ENCODE peak calls at places on chromosomes 16 and 17, in eight cellular contexts. P is fibroblast of lung, J is astrocyte, Y is H9, L is HCT116, F is PC-9, O is neural progenitor cell, B is GM12878. H is an unnamed sample.

GRCh38 chr17:38341035-38341721 is 2.6 kb downstream of the GPR179 start:
- DNase-seq in P (no peak), J (no peak), Y (peak; percentile 79), L (no peak), F (peak; percentile 62), O (peak; percentile 57), B (no peak), H (no peak)

GRCh38 chr17:4498461-4499397 is at the start of gene SPNS2:
- DNase-seq in P (peak; percentile 12), J (no peak), Y (peak; percentile 81), L (no peak), F (peak; percentile 84), O (peak; percentile 90), B (no peak), H (peak; percentile 48)

GRCh38 chr17:50944902-50945720 is 79.0 kb upstream of the TOB1 start:
- DNase-seq in P (no peak), J (no peak), Y (no peak), L (no peak), F (no peak), O (no peak), B (no peak), H (no peak)

GRCh38 chr16:31181102-31181830 is 1.3 kb downstream of the FUS start:
- DNase-seq in P (peak; percentile 29), J (no peak), Y (no peak), L (no peak), F (peak; percentile 31), O (peak; percentile 50), B (no peak), H (peak; percentile 30)

GRCh38 chr17:36847293-36847645 is 90.0 kb upstream of the LHX1 start:
- DNase-seq in P (no peak), J (no peak), Y (no peak), L (no peak), F (no peak), O (no peak), B (no peak), H (no peak)

GRCh38 chr17:78748730-78749317 is 33.2 kb downstream of the CYTH1 start:
- DNase-seq in P (peak; percentile 77), J (peak; percentile 48), Y (no peak), L (no peak), F (no peak), O (no peak), B (peak; percentile 74), H (peak; percentile 58)

GRCh38 chr16:10126686-10127085 is 55.5 kb downstream of the GRIN2A start:
- DNase-seq in P (no peak), J (peak; percentile 97), Y (no peak), L (no peak), F (no peak), O (no peak), B (no peak), H (peak; percentile 76)

GRCh38 chr17:76550712-76551615 is 11.1 kb downstream of the PRCD start:
- DNase-seq in P (peak; percentile 62), J (no peak), Y (peak; percentile 49), L (no peak), F (no peak), O (no peak), B (no peak), H (peak; percentile 18)

GRCh38 chr16:67504190-67505021 is 21.1 kb upstream of the AGRP start:
- DNase-seq in P (no peak), J (no peak), Y (no peak), L (no peak), F (no peak), O (no peak), B (no peak), H (peak; percentile 35)

GRCh38 chr16:84368327-84368996 is at the start of gene ATP2C2:
- DNase-seq in P (no peak), J (no peak), Y (peak; percentile 92), L (peak; percentile 51), F (peak; percentile 79), O (peak; percentile 69), B (no peak), H (peak; percentile 78)

GRCh38 chr16:50335198-50335958 is 33.4 kb downstream of the BRD7 start:
- DNase-seq in P (peak; percentile 5), J (no peak), Y (no peak), L (no peak), F (no peak), O (no peak), B (no peak), H (no peak)

GRCh38 chr17:67829331-67829730 is 4.0 kb downstream of the BPTF start:
- DNase-seq in P (no peak), J (peak; percentile 14), Y (no peak), L (no peak), F (no peak), O (peak; percentile 9), B (peak; percentile 49), H (peak; percentile 63)

GRCh38 chr17:77332981-77333685 is 192.4 kb downstream of the SEC14L1 start:
- DNase-seq in P (peak; percentile 86), J (peak; percentile 94), Y (no peak), L (no peak), F (no peak), O (no peak), B (no peak), H (peak; percentile 93)

DNA sequence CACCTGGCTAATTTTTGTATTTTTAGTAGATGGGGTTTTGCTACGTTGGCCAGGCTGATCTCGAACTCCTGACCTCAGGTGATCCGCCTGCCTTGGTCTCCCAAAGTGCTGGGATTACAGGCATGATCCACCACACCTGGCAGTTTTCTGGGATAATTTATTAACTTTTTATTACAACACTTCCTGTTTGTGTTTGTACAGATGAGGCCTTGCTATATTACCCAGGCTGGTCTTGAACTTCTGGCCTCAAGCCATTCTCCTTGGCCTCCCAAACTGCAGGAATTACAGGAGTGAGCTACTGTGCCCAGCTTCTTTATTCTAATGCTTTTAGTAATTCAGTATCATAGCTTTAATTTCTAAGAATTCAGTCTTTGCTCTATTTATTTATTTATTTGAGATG is 16.1 kb upstream of the SPN start:
- DNase-seq in P (no peak), J (no peak), Y (no peak), L (no peak), F (no peak), O (no peak), B (no peak), H (no peak)
- H4K20me1 ChIP-seq in P (no peaks in the 10 kb centered on the region), J (no peaks in the 10 kb centered on the region), Y (no peaks in the 10 kb centered on the region), L (no peaks in the 10 kb centered on the region), F (no peaks in the 10 kb centered on the region), O (no peaks in the 10 kb centered on the region), B (no peaks in the 10 kb centered on the region), H (no peaks in the 10 kb centered on the region)

DNA sequence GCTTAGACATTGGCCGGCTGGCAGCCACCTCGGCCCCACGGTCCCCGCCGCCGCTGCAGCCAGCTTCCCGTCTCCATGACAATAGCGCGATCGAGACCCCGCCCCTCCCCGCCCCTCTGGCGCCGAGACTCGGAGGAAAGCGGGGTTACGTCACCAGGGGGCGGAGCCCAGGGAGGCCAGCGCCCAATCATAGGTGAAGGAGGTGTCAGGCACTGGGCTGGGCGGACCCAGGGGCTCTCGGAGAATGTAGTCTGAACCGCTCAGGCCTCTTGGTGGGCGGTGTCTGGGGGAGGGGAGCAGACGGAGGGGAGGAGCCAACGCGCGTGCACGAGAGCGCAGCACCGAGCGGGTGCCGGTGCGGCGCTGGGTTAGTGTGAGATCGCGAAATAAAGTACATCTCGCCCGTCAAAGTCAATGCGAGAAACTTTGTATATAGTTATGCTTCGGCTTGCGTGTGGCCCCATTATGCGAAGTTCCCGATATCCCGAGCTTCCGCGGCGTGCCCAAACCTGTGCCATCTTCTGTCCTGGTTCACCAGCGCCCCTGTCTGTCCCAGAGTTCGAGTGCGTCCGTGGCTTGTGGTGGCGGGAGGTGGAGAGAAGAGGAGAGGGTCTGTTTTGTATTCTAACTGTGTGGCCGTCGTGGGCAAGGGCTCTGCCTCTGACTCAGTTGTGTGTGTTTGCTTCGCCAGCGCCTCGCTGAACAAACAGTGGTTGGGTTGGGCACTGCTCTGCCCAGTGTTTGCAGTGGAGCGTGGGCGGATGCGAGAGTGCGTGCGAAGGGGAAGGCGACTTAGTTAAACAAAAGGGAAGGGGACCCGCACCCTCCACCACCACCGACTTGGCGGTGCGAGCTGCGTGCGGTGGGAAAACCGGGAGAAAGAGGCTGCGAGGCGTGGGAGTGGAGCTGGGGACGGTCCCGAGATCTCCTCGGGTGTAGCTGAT is 1.3 kb upstream of the IRX5 start:
- DNase-seq in P (peak; percentile 90), J (peak; percentile 94), Y (peak; percentile 99), L (peak; percentile 87), F (peak; percentile 89), O (peak; percentile 100), B (peak; percentile 60), H (peak; percentile 74)
- TF ChIP-seq CTCF in P (no peak), J (no peak), Y (peak; percentile 26), L (no peak), F (no peak), O (peak; percentile 42), B (no peak), H (no peak)

GRCh38 chr17:18921912-18922451 is 30.0 kb upstream of the SLC5A10 start:
- DNase-seq in P (peak; percentile 12), J (peak; percentile 73), Y (no peak), L (no peak), F (no peak), O (no peak), B (peak; percentile 90), H (peak; percentile 94)

GRCh38 chr17:18919963-18920362 is 32.0 kb upstream of the SLC5A10 start:
- DNase-seq in P (no peak), J (no peak), Y (no peak), L (no peak), F (no peak), O (no peak), B (no peak), H (no peak)

GRCh38 chr17:18925187-18925586 is 26.8 kb upstream of the SLC5A10 start:
- DNase-seq in P (no peak), J (no peak), Y (no peak), L (no peak), F (no peak), O (no peak), B (no peak), H (no peak)

GRCh38 chr17:18920911-18921441 is 31.0 kb upstream of the SLC5A10 start:
- DNase-seq in P (no peak), J (peak; percentile 56), Y (no peak), L (no peak), F (no peak), O (no peak), B (peak; percentile 66), H (peak; percentile 74)

DNA sequence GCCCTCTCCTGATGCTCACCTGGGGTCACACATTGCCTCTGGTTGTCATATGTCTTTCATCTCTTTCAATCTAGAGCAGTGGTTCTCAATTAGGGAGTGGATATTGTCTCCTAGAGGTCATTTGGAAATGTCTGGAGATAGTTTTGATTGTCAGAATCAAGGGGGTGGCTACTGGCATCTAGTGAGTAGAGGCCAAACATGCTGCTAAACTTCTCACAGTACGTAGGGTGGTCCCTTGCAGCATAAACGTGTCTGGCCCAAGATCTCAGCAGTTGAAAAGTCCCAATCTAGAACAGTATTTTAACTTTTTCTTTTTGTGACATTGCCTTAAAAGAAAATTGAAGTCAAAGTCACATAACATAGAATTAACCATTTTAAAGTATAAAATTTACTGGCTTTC is 30.5 kb upstream of the SLC5A10 start:
- DNase-seq in P (no peak), J (no peak), Y (no peak), L (no peak), F (no peak), O (no peak), B (no peak), H (no peak)
- H4K20me1 ChIP-seq in P (no peaks in the 10 kb centered on the region), J (peaks cover 16% of the 10 kb centered on the region), Y (no peaks in the 10 kb centered on the region), L (no peaks in the 10 kb centered on the region), F (peaks cover 3% of the 10 kb centered on the region), O (peaks cover 13% of the 10 kb centered on the region), B (no peaks in the 10 kb centered on the region), H (no peaks in the 10 kb centered on the region)

DNA sequence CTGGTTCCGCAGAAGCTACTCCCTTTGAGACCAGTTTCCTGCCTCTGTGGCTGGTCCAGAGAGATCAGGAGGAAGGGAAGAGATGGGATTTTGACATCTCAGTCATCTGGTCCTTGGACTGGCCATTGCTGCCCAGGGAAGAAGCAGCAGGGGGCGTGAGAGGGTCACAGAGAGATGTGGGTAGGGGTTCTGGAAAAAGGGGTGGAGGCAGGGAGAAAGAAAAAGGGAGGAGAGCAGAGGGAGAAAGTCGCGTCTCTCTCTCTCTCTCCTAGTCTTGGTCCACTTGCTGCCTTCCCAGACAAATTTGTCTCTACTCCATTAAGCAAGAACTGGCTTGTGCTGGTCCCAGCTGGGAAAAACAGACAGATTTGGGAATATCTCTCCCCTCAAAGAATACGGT is 4.4 kb downstream of the SHBG start:
- DNase-seq in P (peak; percentile 59), J (no peak), Y (peak; percentile 87), L (no peak), F (peak; percentile 34), O (peak; percentile 77), B (no peak), H (peak; percentile 38)
- TF ChIP-seq CTCF in P (peak; percentile 67), J (peak; percentile 49), Y (peak; percentile 71), L (peak; percentile 45), F (peak; percentile 40), O (peak; percentile 61), B (peak; percentile 46), H (peak; percentile 54)

H was measured in PC-3.